ENCODE peak calls at places on chromosomes 5 and 9, in eight cellular contexts. One of them, this sample, is unnamed.
A peak's percentile ranks its signal among the peaks of the same experiment; 100 is the strongest.

GRCh38 chr9:92035687-92036410 is 79.4 kb downstream of the SPTLC1 start:
- DNase-seq in H1: no peak
- DNase-seq in AG10803: peak; percentile 87
- DNase-seq in uterus: peak; percentile 38
- DNase-seq in mammary epithelial cell: no peak
- DNase-seq in CD8-positive, alpha-beta T cell: no peak
- DNase-seq in brain microvascular endothelial cell: no peak
- DNase-seq in breast epithelium: no peak
- DNase-seq in this sample: peak; percentile 21

GRCh38 chr9:117325789-117326185 is 89.1 kb downstream of the ASTN2 start:
- DNase-seq in AG10803: no peak
- DNase-seq in H1: no peak
- DNase-seq in brain microvascular endothelial cell: no peak
- DNase-seq in mammary epithelial cell: no peak
- DNase-seq in breast epithelium: no peak
- DNase-seq in uterus: no peak
- DNase-seq in CD8-positive, alpha-beta T cell: no peak
- DNase-seq in this sample: no peak

GRCh38 chr5:34900660-34901059 is 14.6 kb downstream of the RAD1 start:
- DNase-seq in H1: no peak
- DNase-seq in uterus: no peak
- DNase-seq in CD8-positive, alpha-beta T cell: no peak
- DNase-seq in brain microvascular endothelial cell: no peak
- DNase-seq in AG10803: no peak
- DNase-seq in mammary epithelial cell: no peak
- DNase-seq in breast epithelium: no peak
- DNase-seq in this sample: no peak

GRCh38 chr5:133847886-133848285 is 120.5 kb downstream of the C5orf15 start:
- DNase-seq in uterus: no peak
- DNase-seq in H1: no peak
- DNase-seq in breast epithelium: no peak
- DNase-seq in CD8-positive, alpha-beta T cell: no peak
- DNase-seq in mammary epithelial cell: no peak
- DNase-seq in brain microvascular endothelial cell: no peak
- DNase-seq in AG10803: no peak
- DNase-seq in this sample: no peak

GRCh38 chr5:111742166-111742565 is 14.8 kb downstream of the NREP start:
- DNase-seq in AG10803: no peak
- DNase-seq in mammary epithelial cell: no peak
- DNase-seq in H1: no peak
- DNase-seq in uterus: no peak
- DNase-seq in breast epithelium: no peak
- DNase-seq in CD8-positive, alpha-beta T cell: no peak
- DNase-seq in brain microvascular endothelial cell: no peak
- DNase-seq in this sample: no peak

GRCh38 chr5:61824396-61824795 is 481.6 kb upstream of the KIF2A start:
- DNase-seq in AG10803: no peak
- DNase-seq in mammary epithelial cell: no peak
- DNase-seq in H1: no peak
- DNase-seq in uterus: no peak
- DNase-seq in CD8-positive, alpha-beta T cell: no peak
- DNase-seq in breast epithelium: no peak
- DNase-seq in brain microvascular endothelial cell: no peak
- DNase-seq in this sample: no peak

GRCh38 chr5:172496671-172497371 is 42.5 kb upstream of the SH3PXD2B start:
- DNase-seq in AG10803: peak; percentile 55
- DNase-seq in uterus: peak; percentile 60
- DNase-seq in breast epithelium: no peak
- DNase-seq in mammary epithelial cell: no peak
- DNase-seq in CD8-positive, alpha-beta T cell: no peak
- DNase-seq in H1: peak; percentile 24
- DNase-seq in brain microvascular endothelial cell: peak; percentile 43
- DNase-seq in this sample: no peak

GRCh38 chr5:115809946-115810345 is 6.5 kb downstream of the CDO1 start:
- DNase-seq in mammary epithelial cell: no peak
- DNase-seq in breast epithelium: no peak
- DNase-seq in uterus: no peak
- DNase-seq in AG10803: no peak
- DNase-seq in brain microvascular endothelial cell: no peak
- DNase-seq in H1: no peak
- DNase-seq in CD8-positive, alpha-beta T cell: no peak
- DNase-seq in this sample: no peak

GRCh38 chr5:156121234-156121633 is 205.7 kb upstream of the SGCD start:
- DNase-seq in breast epithelium: no peak
- DNase-seq in CD8-positive, alpha-beta T cell: no peak
- DNase-seq in uterus: no peak
- DNase-seq in brain microvascular endothelial cell: no peak
- DNase-seq in mammary epithelial cell: no peak
- DNase-seq in AG10803: peak; percentile 59
- DNase-seq in H1: no peak
- DNase-seq in this sample: no peak

GRCh38 chr5:57802131-57802530 is 319.5 kb upstream of the ACTBL2 start:
- DNase-seq in H1: no peak
- DNase-seq in uterus: no peak
- DNase-seq in brain microvascular endothelial cell: no peak
- DNase-seq in CD8-positive, alpha-beta T cell: no peak
- DNase-seq in mammary epithelial cell: no peak
- DNase-seq in AG10803: peak; percentile 51
- DNase-seq in breast epithelium: no peak
- DNase-seq in this sample: no peak
- H3K4me3 ChIP-seq in H1: no peak overlapping the region
- H3K4me3 ChIP-seq in uterus: no peak overlapping the region
- H3K4me3 ChIP-seq in brain microvascular endothelial cell: no peak overlapping the region
- H3K4me3 ChIP-seq in CD8-positive, alpha-beta T cell: no peak overlapping the region
- H3K4me3 ChIP-seq in mammary epithelial cell: no peak overlapping the region
- H3K4me3 ChIP-seq in AG10803: no peak overlapping the region
- H3K4me3 ChIP-seq in breast epithelium: no peak overlapping the region
- H3K4me3 ChIP-seq in this sample: no peak overlapping the region

GRCh38 chr5:97425511-97425910 is 242.5 kb upstream of the RIOK2 start:
- DNase-seq in brain microvascular endothelial cell: peak; percentile 37
- DNase-seq in CD8-positive, alpha-beta T cell: no peak
- DNase-seq in mammary epithelial cell: peak; percentile 2
- DNase-seq in H1: no peak
- DNase-seq in uterus: no peak
- DNase-seq in AG10803: no peak
- DNase-seq in breast epithelium: no peak
- DNase-seq in this sample: no peak
- TF ChIP-seq CTCF in brain microvascular endothelial cell: peak; percentile 65
- TF ChIP-seq CTCF in CD8-positive, alpha-beta T cell: no peak
- TF ChIP-seq CTCF in mammary epithelial cell: peak; percentile 27
- TF ChIP-seq CTCF in H1: peak; percentile 49
- TF ChIP-seq CTCF in uterus: no peak
- TF ChIP-seq CTCF in AG10803: peak; percentile 50
- TF ChIP-seq CTCF in breast epithelium: no peak
- TF ChIP-seq CTCF in this sample: peak; percentile 38

GRCh38 chr5:77568082-77568481 is 70.4 kb downstream of the OTP start:
- DNase-seq in mammary epithelial cell: no peak
- DNase-seq in CD8-positive, alpha-beta T cell: no peak
- DNase-seq in brain microvascular endothelial cell: no peak
- DNase-seq in AG10803: no peak
- DNase-seq in H1: no peak
- DNase-seq in breast epithelium: no peak
- DNase-seq in uterus: no peak
- DNase-seq in this sample: no peak
- H3K4me3 ChIP-seq in mammary epithelial cell: no peak overlapping the region
- H3K4me3 ChIP-seq in CD8-positive, alpha-beta T cell: no peak overlapping the region
- H3K4me3 ChIP-seq in brain microvascular endothelial cell: no peak overlapping the region
- H3K4me3 ChIP-seq in AG10803: no peak overlapping the region
- H3K4me3 ChIP-seq in H1: no peak overlapping the region
- H3K4me3 ChIP-seq in breast epithelium: no peak overlapping the region
- H3K4me3 ChIP-seq in uterus: no peak overlapping the region
- H3K4me3 ChIP-seq in this sample: no peak overlapping the region

GRCh38 chr9:3181049-3181953 is 337.4 kb upstream of the PUM3 start:
- DNase-seq in mammary epithelial cell: peak; percentile 60
- DNase-seq in breast epithelium: peak; percentile 24
- DNase-seq in H1: peak; percentile 83
- DNase-seq in uterus: no peak
- DNase-seq in CD8-positive, alpha-beta T cell: peak; percentile 4
- DNase-seq in brain microvascular endothelial cell: no peak
- DNase-seq in AG10803: no peak
- DNase-seq in this sample: no peak
- TF ChIP-seq CTCF in mammary epithelial cell: peak; percentile 38
- TF ChIP-seq CTCF in breast epithelium: no peak
- TF ChIP-seq CTCF in H1: peak; percentile 61
- TF ChIP-seq CTCF in uterus: no peak
- TF ChIP-seq CTCF in CD8-positive, alpha-beta T cell: no peak
- TF ChIP-seq CTCF in brain microvascular endothelial cell: peak; percentile 47
- TF ChIP-seq CTCF in AG10803: no peak
- TF ChIP-seq CTCF in this sample: peak; percentile 44